ENCODE peak calls at places on chromosomes 7 and 10, in five cellular contexts. G is psoas muscle; H is activated CD8-positive, alpha-beta memory T cell treated with anti-CD3 and anti-CD28 coated beads for 4 hours; C is PC-3; K is fibroblast of villous mesenchyme. A is an unnamed sample.

GRCh38 chr7:87570178-87570577 is 30.5 kb downstream of the ABCB1 start:
- DNase-seq in G (no peak), H (no peak), K (peak; percentile 6), C (peak; percentile 62), A (no peak)

GRCh38 chr10:13587367-13587766 is 602 bp downstream of the PRPF18 start:
- DNase-seq in H (no peak), C (no peak), G (no peak), K (peak; percentile 6), A (no peak)

GRCh38 chr10:133162910-133163856 is 3.2 kb downstream of the KNDC1 start:
- DNase-seq in K (no peak), H (no peak), C (no peak), G (peak; percentile 36), A (no peak)

GRCh38 chr7:84393776-84394175 is 199.2 kb upstream of the SEMA3A start:
- DNase-seq in H (no peak), K (no peak), G (no peak), C (peak; percentile 49), A (no peak)

GRCh38 chr7:152674860-152675760 is 831 bp downstream of the XRCC2 start:
- DNase-seq in H (no peak), C (peak; percentile 23), K (peak; percentile 78), G (no peak), A (no peak)

GRCh38 chr10:97069576-97070362 is 116.0 kb downstream of the SLIT1 start:
- DNase-seq in G (no peak), C (peak; percentile 32), H (no peak), K (peak; percentile 7), A (no peak)

GRCh38 chr10:121698902-121699301 is 100.7 kb upstream of the FGFR2 start:
- DNase-seq in C (no peak), H (no peak), G (no peak), K (no peak), A (no peak)

GRCh38 chr10:92972066-92972870 is 88.3 kb upstream of the CYP26C1 start:
- DNase-seq in K (peak; percentile 86), C (peak; percentile 79), H (no peak), G (no peak), A (no peak)

GRCh38 chr10:42992156-42992956 is 84.5 kb upstream of the RET start:
- DNase-seq in C (no peak), G (peak; percentile 33), K (no peak), H (no peak), A (no peak)

GRCh38 chr7:29748286-29749099 is 57.8 kb upstream of the WIPF3 start:
- DNase-seq in H (no peak), K (peak; percentile 48), G (no peak), C (peak; percentile 73), A (no peak)

GRCh38 chr10:70350501-70350900 is 31.9 kb downstream of the LRRC20 start:
- DNase-seq in H (no peak), K (no peak), G (no peak), C (no peak), A (no peak)

GRCh38 chr10:95756061-95756751 is at the start of gene ENTPD1:
- DNase-seq in K (peak; percentile 66), G (no peak), C (no peak), H (no peak), A (no peak)

GRCh38 chr10:104913390-104913789 is 272.3 kb downstream of the SORCS3 start:
- DNase-seq in H (no peak), K (no peak), G (no peak), C (no peak), A (no peak)

GRCh38 chr7:15725036-15725435 is 38.6 kb upstream of the MEOX2 start:
- DNase-seq in G (no peak), C (no peak), K (no peak), H (no peak), A (no peak)

GRCh38 chr10:114811769-114812353 is 9.7 kb upstream of the FHIP2A start:
- DNase-seq in G (no peak), H (no peak), C (no peak), K (no peak), A (no peak)

GRCh38 chr7:148847815-148848726 is 36.0 kb downstream of the EZH2 start:
- DNase-seq in K (no peak), G (no peak), C (no peak), H (no peak), A (no peak)

GRCh38 chr7:48847896-48848295 is 76.5 kb upstream of the CDC14C start:
- DNase-seq in C (no peak), H (no peak), G (peak; percentile 36), K (no peak), A (no peak)

GRCh38 chr7:132084776-132085388 is 491.4 kb downstream of the PLXNA4 start:
- DNase-seq in C (peak; percentile 30), K (peak; percentile 21), G (no peak), H (no peak), A (no peak)

GRCh38 chr10:15378569-15378968 is 7.5 kb upstream of the FAM171A1 start:
- DNase-seq in C (no peak), H (no peak), K (no peak), G (no peak), A (no peak)

GRCh38 chr10:84966708-84967441 is 638.5 kb downstream of the CCSER2 start:
- DNase-seq in G (no peak), K (no peak), C (no peak), H (no peak), A (no peak)

GRCh38 chr7:142883571-142884284 is 1.8 kb downstream of the TRPV6 start:
- DNase-seq in H (no peak), G (no peak), K (no peak), C (no peak), A (no peak)

GRCh38 chr7:7696458-7697119 is 21.8 kb downstream of the RPA3 start:
- DNase-seq in C (peak; percentile 58), H (no peak), G (no peak), K (peak; percentile 54), A (no peak)

GRCh38 chr7:107846324-107846723 is 43.3 kb upstream of the SLC26A3 start:
- DNase-seq in K (no peak), G (no peak), C (no peak), H (no peak), A (no peak)

GRCh38 chr7:129800901-129801300 is 151.9 kb downstream of the UBE2H start:
- DNase-seq in K (no peak), G (no peak), C (no peak), H (no peak), A (no peak)

GRCh38 chr7:104836976-104837375 is 177.0 kb upstream of the KMT2E start:
- DNase-seq in K (no peak), G (no peak), H (no peak), C (no peak), A (no peak)

GRCh38 chr10:122565766-122566206 is 5.2 kb downstream of the DMBT1 start:
- DNase-seq in G (peak; percentile 87), K (peak; percentile 83), C (peak; percentile 88), H (no peak), A (peak; percentile 77)

GRCh38 chr10:119233123-119233820 is 25.9 kb downstream of the GRK5 start:
- DNase-seq in K (peak; percentile 63), H (no peak), C (no peak), G (no peak), A (no peak)

GRCh38 chr7:130297628-130298027 is 4.7 kb downstream of the CPA4 start:
- DNase-seq in K (no peak), G (no peak), H (no peak), C (no peak), A (no peak)

GRCh38 chr7:50837965-50838364 is 55.3 kb upstream of the GRB10 start:
- DNase-seq in G (no peak), H (no peak), C (peak; percentile 97), K (no peak), A (no peak)

GRCh38 chr10:20059084-20059835 is 243.0 kb downstream of the PLXDC2 start:
- DNase-seq in C (no peak), G (no peak), K (peak; percentile 4), H (no peak), A (no peak)

GRCh38 chr7:136857573-136857972 is 10.9 kb upstream of the CHRM2 start:
- DNase-seq in K (peak; percentile 47), C (peak; percentile 53), H (no peak), G (no peak), A (no peak)

GRCh38 chr7:46143949-46144917 is 223.2 kb upstream of the IGFBP3 start:
- DNase-seq in K (no peak), H (no peak), C (no peak), G (no peak), A (no peak)

GRCh38 chr7:102028206-102028826 is 210.9 kb downstream of the CUX1 start:
- DNase-seq in G (no peak), H (no peak), K (no peak), C (no peak), A (no peak)

A was measured in left ventricle myocardium inferior.